ENCODE peak calls at places on chromosomes 12 and 14, in nine cellular contexts. U, A, O, D, B, E, H, W and P are unnamed samples.

GRCh38 chr14:81633496-81633895 is 99.8 kb upstream of the SEL1L start:
- DNase-seq in U (no peak), A (no peak), O (no peak), D (no peak), B (peak), E (no peak), H (no peak), W (no peak), P (no peak)

GRCh38 chr14:94685166-94685581 is 73.0 kb downstream of the SERPINA3 start:
- DNase-seq in U (no peak), A (no peak), O (no peak), D (peak), B (no peak), E (no peak), H (no peak), W (no peak), P (no peak)

GRCh38 chr14:91872517-91873470 is 5.5 kb upstream of the TC2N start:
- DNase-seq in U (no peak), A (peak), O (peak), D (no peak), B (peak), E (peak), H (peak), W (peak), P (no peak)

GRCh38 chr12:105888696-105889095 is 250.1 kb downstream of the NUAK1 start:
- DNase-seq in U (no peak), A (no peak), O (no peak), D (no peak), B (no peak), E (no peak), H (peak), W (peak), P (no peak)

GRCh38 chr14:56181666-56182065 is 63.5 kb downstream of the PELI2 start:
- DNase-seq in U (no peak), A (no peak), O (peak), D (no peak), B (peak), E (peak), H (no peak), W (no peak), P (no peak)

GRCh38 chr14:32075636-32076277 is 1.3 kb upstream of the ARHGAP5 start:
- DNase-seq in U (peak), A (no peak), O (peak), D (peak), B (peak), E (no peak), H (no peak), W (peak), P (no peak)

GRCh38 chr14:91919814-91920213 is 27.7 kb downstream of the FBLN5 start:
- DNase-seq in U (no peak), A (no peak), O (no peak), D (no peak), B (no peak), E (no peak), H (peak), W (peak), P (no peak)

GRCh38 chr14:60303745-60304144 is 54.7 kb downstream of the PPM1A start:
- DNase-seq in U (peak), A (no peak), O (no peak), D (no peak), B (no peak), E (no peak), H (peak), W (no peak), P (no peak)

GRCh38 chr14:75981426-75981825 is 369 bp downstream of the TGFB3 start:
- DNase-seq in U (no peak), A (peak), O (no peak), D (peak), B (peak), E (no peak), H (no peak), W (no peak), P (no peak)

GRCh38 chr14:61388976-61389576 is 67.7 kb downstream of the PRKCH start:
- DNase-seq in U (no peak), A (no peak), O (no peak), D (no peak), B (no peak), E (no peak), H (peak), W (no peak), P (peak)

GRCh38 chr12:46473634-46474201 is 101.1 kb upstream of the SLC38A2 start:
- DNase-seq in U (peak), A (no peak), O (peak), D (no peak), B (peak), E (no peak), H (peak), W (peak), P (no peak)

GRCh38 chr12:100963381-100963780 is 168.8 kb downstream of the ANO4 start:
- DNase-seq in U (no peak), A (no peak), O (no peak), D (no peak), B (no peak), E (no peak), H (no peak), W (peak), P (no peak)

GRCh38 chr14:91373591-91374245 is 43.9 kb downstream of the CCDC88C start:
- DNase-seq in U (peak), A (peak), O (no peak), D (no peak), B (no peak), E (no peak), H (no peak), W (no peak), P (no peak)

GRCh38 chr12:23083267-23083666 is 458.3 kb downstream of the ETNK1 start:
- DNase-seq in U (no peak), A (no peak), O (no peak), D (no peak), B (no peak), E (no peak), H (no peak), W (peak), P (no peak)

GRCh38 chr12:5965950-5966383 is 20.9 kb upstream of the ANO2 start:
- DNase-seq in U (no peak), A (no peak), O (peak), D (peak), B (peak), E (no peak), H (peak), W (peak), P (peak)

GRCh38 chr12:39443704-39444234 is 849 bp upstream of the KIF21A start:
- DNase-seq in U (no peak), A (no peak), O (no peak), D (no peak), B (no peak), E (no peak), H (no peak), W (peak), P (no peak)

GRCh38 chr14:101853455-101854018 is 92.0 kb downstream of the PPP2R5C start:
- DNase-seq in U (no peak), A (no peak), O (no peak), D (no peak), B (no peak), E (no peak), H (no peak), W (no peak), P (no peak)

GRCh38 chr12:122336015-122336946 is 70.0 kb upstream of the VPS33A start:
- DNase-seq in U (no peak), A (peak), O (no peak), D (peak), B (no peak), E (no peak), H (peak), W (peak), P (no peak)

GRCh38 chr12:131640436-131640969 is 70.4 kb upstream of the SFSWAP start:
- DNase-seq in U (no peak), A (no peak), O (no peak), D (no peak), B (no peak), E (no peak), H (no peak), W (no peak), P (no peak)

GRCh38 chr12:54858562-54858961 is 4.2 kb downstream of the MUCL1 start:
- DNase-seq in U (no peak), A (no peak), O (no peak), D (no peak), B (no peak), E (no peak), H (no peak), W (no peak), P (no peak)

GRCh38 chr12:71536939-71537622 is 97.5 kb downstream of the LGR5 start:
- DNase-seq in U (no peak), A (no peak), O (no peak), D (no peak), B (no peak), E (no peak), H (no peak), W (peak), P (no peak)

GRCh38 chr12:64160021-64160717 is 61.9 kb downstream of the KICS2 start:
- DNase-seq in U (no peak), A (no peak), O (no peak), D (no peak), B (no peak), E (no peak), H (no peak), W (peak), P (no peak)

GRCh38 chr12:92702754-92703679 is at the start of gene PLEKHG7:
- DNase-seq in U (no peak), A (no peak), O (no peak), D (no peak), B (peak), E (no peak), H (no peak), W (no peak), P (no peak)

GRCh38 chr12:49609875-49610154 is 4.4 kb upstream of the FAM186B start:
- DNase-seq in U (no peak), A (no peak), O (no peak), D (no peak), B (no peak), E (peak), H (no peak), W (no peak), P (no peak)

GRCh38 chr14:89564291-89564957 is 147.4 kb upstream of the FOXN3 start:
- DNase-seq in U (no peak), A (no peak), O (no peak), D (no peak), B (no peak), E (no peak), H (no peak), W (no peak), P (no peak)

GRCh38 chr12:92234533-92234932 is 88.9 kb upstream of the BTG1 start:
- DNase-seq in U (no peak), A (no peak), O (no peak), D (no peak), B (no peak), E (no peak), H (no peak), W (no peak), P (no peak)

GRCh38 chr14:103030741-103031565 is 26.4 kb downstream of the CDC42BPB start:
- DNase-seq in U (peak), A (no peak), O (no peak), D (no peak), B (no peak), E (peak), H (no peak), W (no peak), P (no peak)

GRCh38 chr14:34355584-34356266 is 106.3 kb downstream of the SPTSSA start:
- DNase-seq in U (no peak), A (no peak), O (no peak), D (no peak), B (no peak), E (no peak), H (no peak), W (peak), P (no peak)

GRCh38 chr14:23449314-23449713 is 13.9 kb upstream of the MYH7 start:
- DNase-seq in U (no peak), A (no peak), O (no peak), D (no peak), B (no peak), E (no peak), H (no peak), W (no peak), P (no peak)

GRCh38 chr12:8996682-8997405 is 7.5 kb downstream of the KLRG1 start:
- DNase-seq in U (no peak), A (no peak), O (no peak), D (no peak), B (no peak), E (no peak), H (no peak), W (peak), P (no peak)

GRCh38 chr12:110372056-110372425 is 31.5 kb downstream of the ANAPC7 start:
- DNase-seq in U (no peak), A (no peak), O (no peak), D (no peak), B (no peak), E (no peak), H (no peak), W (no peak), P (no peak)

GRCh38 chr12:91140660-91141045 is 29.4 kb upstream of the LUM start:
- DNase-seq in U (no peak), A (no peak), O (no peak), D (no peak), B (no peak), E (no peak), H (peak), W (peak), P (no peak)

GRCh38 chr12:92425152-92425551 is 277.6 kb upstream of the PLEKHG7 start:
- DNase-seq in U (no peak), A (no peak), O (no peak), D (no peak), B (no peak), E (no peak), H (no peak), W (no peak), P (no peak)

GRCh38 chr12:16880864-16881285 is 274.9 kb upstream of the LMO3 start:
- DNase-seq in U (no peak), A (no peak), O (no peak), D (peak), B (peak), E (no peak), H (peak), W (no peak), P (no peak)

GRCh38 chr14:72801381-72801812 is 92.5 kb downstream of the DPF3 start:
- DNase-seq in U (no peak), A (no peak), O (no peak), D (no peak), B (no peak), E (no peak), H (no peak), W (peak), P (no peak)

DNA sequence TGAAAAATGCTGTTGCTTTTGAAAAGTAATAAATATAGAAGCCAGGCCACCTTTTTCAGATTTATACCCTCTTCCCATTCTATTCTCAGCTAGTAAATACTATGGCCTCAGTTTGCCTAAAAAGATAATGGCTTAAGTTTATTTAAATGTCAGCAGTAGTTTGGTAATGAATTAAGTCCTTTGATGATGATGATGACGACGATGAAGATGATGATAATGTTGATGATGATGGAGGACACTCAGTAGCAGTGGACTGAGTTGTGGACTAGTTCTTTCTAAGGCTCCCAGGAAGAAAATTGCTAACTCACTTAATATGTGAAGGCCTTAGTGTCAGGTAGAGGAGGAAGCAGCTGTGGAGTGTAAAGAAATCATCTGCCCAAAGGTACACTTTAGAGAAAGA is 23.5 kb downstream of the SUSD6 start:
- DNase-seq in U (no peak), A (no peak), O (no peak), D (no peak), B (no peak), E (no peak), H (no peak), W (no peak), P (no peak)
- H3K27ac ChIP-seq in U (peak), A (no peak), O (no peak), D (no peak), B (no peak), E (peak), H (no peak), W (no peak), P (no peak)

DNA sequence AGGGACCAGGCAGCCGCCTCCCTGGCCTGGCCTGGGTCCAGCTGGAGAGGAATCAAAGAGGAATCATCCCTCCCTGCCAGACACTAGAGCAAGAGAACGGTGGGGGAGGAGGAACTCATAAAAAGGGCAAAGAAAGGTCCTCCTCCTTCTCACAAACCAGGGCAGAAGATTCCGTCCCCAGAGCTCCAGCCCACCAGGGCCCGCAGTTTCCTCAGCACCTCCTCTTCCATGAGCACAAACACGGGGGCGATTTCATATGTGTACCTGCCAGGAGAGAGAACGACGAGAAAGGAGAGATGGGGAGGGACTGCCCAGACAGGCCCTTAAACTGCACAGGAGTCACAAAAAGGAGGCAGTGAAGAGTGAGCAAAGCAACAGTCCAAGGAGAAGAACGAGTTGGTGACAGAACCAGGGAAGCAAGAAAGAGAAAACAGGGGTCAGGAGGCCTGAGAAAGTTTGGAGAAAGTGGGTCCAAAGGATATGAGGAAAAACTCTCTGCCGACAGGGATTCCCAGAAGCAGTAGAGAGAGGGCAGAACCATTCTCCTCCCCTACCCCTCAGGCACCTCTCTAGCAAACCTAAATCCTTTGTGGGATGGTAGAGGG is 8.7 kb upstream of the ZNF740 start:
- DNase-seq in U (no peak), A (no peak), O (peak), D (no peak), B (peak), E (peak), H (no peak), W (no peak), P (no peak)
- H3K27ac ChIP-seq in U (no peak), A (no peak), O (peak), D (no peak), B (no peak), E (peak), H (no peak), W (no peak), P (no peak)

DNA sequence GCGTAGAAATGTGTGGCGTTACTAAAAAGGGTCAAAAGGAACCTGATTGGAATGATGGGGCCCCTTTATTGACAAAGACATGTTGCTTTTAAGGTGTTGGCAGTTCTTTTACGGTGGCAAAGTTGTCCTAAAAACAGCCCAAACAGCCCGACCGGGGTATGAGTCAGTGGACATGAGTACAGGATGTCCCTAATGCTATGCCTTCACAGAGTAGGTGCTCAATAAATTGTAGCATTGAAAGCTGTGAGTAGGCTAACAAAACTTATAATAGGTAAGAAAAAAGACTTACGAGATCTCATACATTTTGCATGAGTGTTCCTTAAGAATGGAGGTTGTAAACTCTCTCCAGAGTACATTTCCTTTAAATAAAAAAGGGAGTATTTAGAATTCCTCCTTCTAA is 2.6 kb downstream of the ELK3 start:
- DNase-seq in U (no peak), A (no peak), O (no peak), D (no peak), B (no peak), E (no peak), H (no peak), W (no peak), P (no peak)
- H3K27ac ChIP-seq in U (peak), A (peak), O (no peak), D (no peak), B (no peak), E (peak), H (no peak), W (no peak), P (no peak)

DNA sequence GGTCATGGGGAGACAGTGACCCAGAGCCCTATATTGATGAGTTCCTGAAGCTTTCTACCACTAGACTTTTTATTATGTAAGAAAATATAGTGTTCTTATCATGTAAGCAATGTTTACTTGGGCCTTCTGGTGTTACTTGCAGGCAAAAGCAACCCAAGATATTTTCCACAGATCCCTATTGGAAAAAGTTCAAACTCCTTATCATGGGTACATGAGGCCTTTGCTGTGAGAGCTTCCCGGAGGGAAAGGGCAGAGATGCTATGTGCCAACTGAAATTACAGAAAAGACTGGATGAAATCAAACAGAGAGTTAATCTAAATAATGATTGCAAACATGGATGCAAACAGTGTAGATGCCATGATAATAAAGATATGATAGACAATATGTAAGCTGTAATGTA is 361.5 kb downstream of the FUT8 start:
- DNase-seq in U (no peak), A (no peak), O (no peak), D (no peak), B (no peak), E (no peak), H (no peak), W (peak), P (no peak)
- H3K27ac ChIP-seq in U (no peak), A (no peak), O (no peak), D (no peak), B (no peak), E (no peak), H (no peak), W (no peak), P (no peak)